ENCODE peak calls at places on chromosomes 6 and 20, in nine cellular contexts. V is tibial nerve, S is A549, D is GM23248, H is lower lobe of right lung, B is hepatocyte, Z is mammary epithelial cell, A is prostate gland, L is heart right ventricle. X is an unnamed sample. For H3K4me1, the result is how much of the 10 kb centered on the place peaks cover.

GRCh38 chr20:45400346-45401031 is 7.6 kb upstream of the DBNDD2 start:
- DNase-seq in V (no peak), S (no peak), D (no peak), H (no peak), B (no peak), Z (no peak), A (no peak), L (no peak), X (no peak)

GRCh38 chr6:161010418-161010817 is 18.8 kb downstream of the MAP3K4 start:
- DNase-seq in V (no peak), S (no peak), D (peak), H (no peak), B (no peak), Z (peak), A (no peak), L (no peak), X (no peak)

GRCh38 chr20:16771204-16771603 is 23.0 kb downstream of the OTOR start:
- DNase-seq in V (no peak), S (no peak), D (no peak), H (no peak), B (no peak), Z (no peak), A (no peak), L (no peak), X (no peak)

GRCh38 chr20:25233016-25233772 is 14.7 kb upstream of the PYGB start:
- DNase-seq in V (peak), S (peak), D (peak), H (peak), B (peak), Z (peak), A (peak), L (peak), X (peak)

GRCh38 chr20:8394308-8394945 is 262.4 kb downstream of the PLCB1 start:
- DNase-seq in V (no peak), S (no peak), D (peak), H (no peak), B (no peak), Z (peak), A (no peak), L (no peak), X (no peak)

GRCh38 chr6:88238065-88238464 is 71.9 kb upstream of the CNR1 start:
- DNase-seq in V (no peak), S (no peak), D (peak), H (no peak), B (peak), Z (peak), A (no peak), L (no peak), X (no peak)

GRCh38 chr6:138115877-138116660 is 8.8 kb upstream of the PERP start:
- DNase-seq in V (peak), S (peak), D (peak), H (peak), B (peak), Z (peak), A (peak), L (peak), X (no peak)

GRCh38 chr6:56652994-56653393 is 10.3 kb upstream of the DST start:
- DNase-seq in V (no peak), S (no peak), D (peak), H (no peak), B (no peak), Z (peak), A (no peak), L (no peak), X (no peak)

GRCh38 chr20:17499041-17499440 is 32.1 kb downstream of the BFSP1 start:
- DNase-seq in V (no peak), S (no peak), D (peak), H (no peak), B (no peak), Z (peak), A (no peak), L (no peak), X (no peak)

GRCh38 chr20:11180186-11180585 is 506.4 kb upstream of the JAG1 start:
- DNase-seq in V (no peak), S (no peak), D (no peak), H (no peak), B (no peak), Z (no peak), A (no peak), L (no peak), X (no peak)

GRCh38 chr6:164200071-164200470 is 785.6 kb downstream of the QKI start:
- DNase-seq in V (no peak), S (no peak), D (peak), H (no peak), B (no peak), Z (no peak), A (no peak), L (no peak), X (no peak)

GRCh38 chr20:59177266-59178250 is 13.9 kb downstream of the ZNF831 start:
- DNase-seq in V (no peak), S (no peak), D (no peak), H (no peak), B (no peak), Z (no peak), A (no peak), L (no peak), X (no peak)

GRCh38 chr20:45993197-45993951 is 15.3 kb upstream of the MMP9 start:
- DNase-seq in V (no peak), S (peak), D (peak), H (peak), B (peak), Z (peak), A (no peak), L (no peak), X (no peak)

GRCh38 chr6:111758608-111759293 is 114.5 kb downstream of the FYN start:
- DNase-seq in V (no peak), S (no peak), D (no peak), H (no peak), B (no peak), Z (no peak), A (no peak), L (no peak), X (no peak)

GRCh38 chr6:25503686-25504085 is 148.3 kb upstream of the SCGN start:
- DNase-seq in V (no peak), S (no peak), D (no peak), H (no peak), B (no peak), Z (peak), A (no peak), L (no peak), X (no peak)

GRCh38 chr6:33853026-33853425 is 49.2 kb upstream of the MLN start:
- DNase-seq in V (no peak), S (no peak), D (no peak), H (no peak), B (no peak), Z (no peak), A (no peak), L (no peak), X (no peak)

GRCh38 chr20:24911461-24911860 is 37.6 kb upstream of the CST7 start:
- DNase-seq in V (peak), S (no peak), D (no peak), H (no peak), B (no peak), Z (no peak), A (peak), L (no peak), X (no peak)

GRCh38 chr6:34240329-34241248 is 3.9 kb downstream of the HMGA1 start:
- DNase-seq in V (no peak), S (no peak), D (no peak), H (peak), B (no peak), Z (no peak), A (no peak), L (no peak), X (no peak)

GRCh38 chr6:56246941-56247653 is at the start of gene COL21A1:
- DNase-seq in V (no peak), S (peak), D (peak), H (peak), B (peak), Z (no peak), A (peak), L (peak), X (peak)

GRCh38 chr6:165446331-165446730 is 136.9 kb upstream of the C6orf118 start:
- DNase-seq in V (no peak), S (no peak), D (no peak), H (no peak), B (no peak), Z (no peak), A (no peak), L (no peak), X (no peak)

GRCh38 chr6:3849681-3850450 is 693 bp downstream of the FAM50B start:
- DNase-seq in V (no peak), S (no peak), D (peak), H (peak), B (no peak), Z (no peak), A (no peak), L (peak), X (no peak)

GRCh38 chr20:57651977-57652864 is 32.0 kb upstream of the ZBP1 start:
- DNase-seq in V (peak), S (peak), D (no peak), H (peak), B (peak), Z (no peak), A (no peak), L (no peak), X (no peak)

GRCh38 chr6:70166088-70166958 is 136.6 kb downstream of the COL9A1 start:
- DNase-seq in V (peak), S (peak), D (peak), H (peak), B (peak), Z (peak), A (peak), L (peak), X (no peak)

GRCh38 chr6:45743028-45743615 is 272.5 kb downstream of the CLIC5 start:
- DNase-seq in V (no peak), S (no peak), D (no peak), H (no peak), B (no peak), Z (no peak), A (no peak), L (no peak), X (no peak)

GRCh38 chr6:70884074-70884983 is 72.5 kb downstream of the B3GAT2 start:
- DNase-seq in V (peak), S (peak), D (peak), H (peak), B (peak), Z (peak), A (peak), L (peak), X (no peak)

GRCh38 chr6:166496460-166496859 is 90.0 kb downstream of the RAMACL start:
- DNase-seq in V (no peak), S (no peak), D (no peak), H (no peak), B (no peak), Z (no peak), A (no peak), L (no peak), X (no peak)

GRCh38 chr20:36548704-36549627 is 7.6 kb downstream of the MYL9 start:
- DNase-seq in V (no peak), S (no peak), D (no peak), H (no peak), B (no peak), Z (no peak), A (no peak), L (no peak), X (no peak)

GRCh38 chr20:43774754-43775153 is 48.0 kb upstream of the GTSF1L start:
- DNase-seq in V (no peak), S (no peak), D (no peak), H (no peak), B (no peak), Z (no peak), A (no peak), L (no peak), X (no peak)

GRCh38 chr20:12152996-12153395 is 235.3 kb downstream of the BTBD3 start:
- DNase-seq in V (no peak), S (no peak), D (no peak), H (no peak), B (no peak), Z (peak), A (no peak), L (no peak), X (no peak)

GRCh38 chr6:169315830-169316614 is 62.4 kb upstream of the THBS2 start:
- DNase-seq in V (no peak), S (no peak), D (no peak), H (no peak), B (no peak), Z (no peak), A (no peak), L (no peak), X (no peak)

GRCh38 chr6:154488276-154488627 is 22.2 kb downstream of the CNKSR3 start:
- DNase-seq in V (no peak), S (no peak), D (peak), H (no peak), B (no peak), Z (no peak), A (no peak), L (no peak), X (no peak)
- H3K4me1 ChIP-seq in V (under half), S (under half), D (under half), H (under half), B (under half), Z (under half), A (under half), L (under half), X (half or more)

GRCh38 chr6:157535354-157536217 is 154.6 kb downstream of the ZDHHC14 start:
- DNase-seq in V (no peak), S (no peak), D (peak), H (no peak), B (peak), Z (peak), A (no peak), L (no peak), X (no peak)
- H3K27ac ChIP-seq in V (peak), S (no peak), D (peak), H (peak), B (peak), Z (peak), A (no peak), L (no peak), X (no peak)

GRCh38 chr6:36734486-36735060 is 36.9 kb downstream of the RAB44 start:
- DNase-seq in V (no peak), S (no peak), D (no peak), H (no peak), B (no peak), Z (no peak), A (no peak), L (no peak), X (no peak)

GRCh38 chr6:36737043-36737785 is 39.6 kb downstream of the RAB44 start:
- DNase-seq in V (no peak), S (no peak), D (no peak), H (no peak), B (no peak), Z (no peak), A (no peak), L (no peak), X (no peak)

GRCh38 chr6:36738108-36738507 is 40.5 kb downstream of the RAB44 start:
- DNase-seq in V (no peak), S (no peak), D (no peak), H (no peak), B (no peak), Z (no peak), A (no peak), L (no peak), X (no peak)

GRCh38 chr6:36733300-36733699 is 35.7 kb downstream of the RAB44 start:
- DNase-seq in V (no peak), S (no peak), D (no peak), H (no peak), B (no peak), Z (peak), A (no peak), L (no peak), X (no peak)

GRCh38 chr6:36735110-36735971 is 37.7 kb downstream of the RAB44 start:
- DNase-seq in V (peak), S (no peak), D (peak), H (peak), B (peak), Z (no peak), A (peak), L (peak), X (peak)
- H3K4me3 ChIP-seq in V (no peak), S (no peak), D (peak), H (peak), B (no peak), Z (no peak), A (no peak), L (peak), X (peak)

DNA sequence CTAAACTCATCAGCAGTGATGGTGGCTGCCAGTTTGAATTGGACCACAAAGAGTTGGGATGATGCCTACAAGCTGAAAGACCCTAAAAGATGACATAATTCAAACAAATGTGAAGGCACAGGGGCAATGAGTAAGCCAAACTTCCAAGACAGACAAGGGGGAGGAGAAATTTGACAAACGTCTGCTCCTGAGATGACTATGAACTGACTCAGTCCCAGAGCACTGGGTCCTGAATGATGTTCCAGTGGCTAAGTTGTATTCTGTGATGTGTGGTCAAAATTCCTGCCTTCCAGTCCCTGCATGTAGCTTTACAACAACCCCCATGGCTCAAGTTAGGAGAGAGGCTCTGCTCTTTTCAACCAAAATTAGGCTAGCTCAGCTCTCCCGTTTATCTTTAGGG is 86.1 kb upstream of the SIRPA start:
- DNase-seq in V (no peak), S (peak), D (peak), H (no peak), B (no peak), Z (peak), A (no peak), L (no peak), X (no peak)
- H3K4me1 ChIP-seq in V (under half), S (half or more), D (half or more), H (under half), B (under half), Z (half or more), A (under half), L (under half), X (half or more)

DNA sequence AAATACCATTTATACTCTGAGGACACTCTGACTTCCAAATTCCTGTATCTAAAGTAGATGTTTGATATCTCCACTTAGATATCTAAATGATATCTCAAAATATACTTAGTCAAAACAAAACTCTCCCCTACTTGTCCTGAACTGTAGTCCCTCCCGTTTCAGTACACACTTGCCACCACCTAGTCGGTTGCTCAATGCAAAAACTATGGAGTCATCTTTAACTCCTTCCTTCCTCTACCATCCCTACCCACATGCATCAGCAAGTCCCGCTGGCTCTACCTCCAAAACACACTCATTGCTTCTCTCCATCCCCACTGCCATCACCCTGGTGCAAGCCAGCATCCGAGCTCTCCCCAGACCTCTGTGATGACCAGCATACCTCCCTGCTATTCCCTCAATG is 13.2 kb downstream of the STX7 start:
- DNase-seq in V (no peak), S (no peak), D (no peak), H (no peak), B (no peak), Z (no peak), A (no peak), L (no peak), X (no peak)
- H3K27ac ChIP-seq in V (no peak), S (no peak), D (no peak), H (peak), B (no peak), Z (no peak), A (no peak), L (no peak), X (no peak)

DNA sequence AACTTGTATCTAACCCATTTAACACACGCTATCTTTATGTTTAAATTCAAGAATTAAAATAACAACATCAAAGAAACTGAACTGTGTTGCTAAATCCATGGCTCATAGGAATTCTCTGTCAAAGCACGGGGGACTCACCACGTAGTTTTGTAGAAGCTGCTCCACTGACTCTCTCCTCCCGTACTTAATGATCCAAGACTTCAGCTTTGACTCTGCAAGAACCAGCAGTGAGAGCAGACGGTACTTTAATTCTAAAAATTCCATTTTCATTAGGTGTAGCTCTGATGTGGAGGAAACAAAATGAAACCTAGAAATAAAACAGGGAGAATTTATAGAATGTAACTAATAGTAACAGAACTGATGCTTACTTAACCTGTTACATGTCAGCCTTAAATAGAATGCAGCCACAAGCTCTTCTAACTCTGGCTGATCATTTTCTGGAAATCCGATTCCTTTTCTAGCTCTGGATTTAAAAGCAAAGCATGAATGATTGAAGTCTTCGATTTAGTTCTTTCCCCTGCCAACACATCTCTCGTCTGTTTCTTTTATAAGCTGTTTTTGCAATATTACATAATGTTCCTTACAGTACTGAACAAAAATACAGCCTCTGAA is 165.6 kb downstream of the SYNE1 start:
- DNase-seq in V (no peak), S (no peak), D (peak), H (no peak), B (no peak), Z (no peak), A (no peak), L (no peak), X (no peak)
- H3K4me3 ChIP-seq in V (no peak), S (peak), D (peak), H (peak), B (no peak), Z (no peak), A (no peak), L (no peak), X (peak)

GRCh38 chr6:394641-395289 is 3.2 kb downstream of the IRF4 start:
- DNase-seq in V (no peak), S (no peak), D (no peak), H (no peak), B (no peak), Z (no peak), A (no peak), L (no peak), X (no peak)
- H3K4me1 ChIP-seq in V (under half), S (under half), D (under half), H (under half), B (under half), Z (under half), A (under half), L (under half), X (under half)

GRCh38 chr6:94464018-94464510 is 1044.7 kb upstream of the EPHA7 start:
- DNase-seq in V (no peak), S (no peak), D (no peak), H (no peak), B (no peak), Z (no peak), A (no peak), L (no peak), X (no peak)
- H3K27ac ChIP-seq in V (no peak), S (no peak), D (no peak), H (no peak), B (no peak), Z (no peak), A (no peak), L (no peak), X (no peak)

GRCh38 chr20:709864-710761 is 34.5 kb upstream of the SCRT2 start:
- DNase-seq in V (no peak), S (no peak), D (no peak), H (no peak), B (no peak), Z (no peak), A (no peak), L (no peak), X (no peak)
- H3K4me3 ChIP-seq in V (no peak), S (peak), D (no peak), H (no peak), B (no peak), Z (no peak), A (peak), L (peak), X (no peak)

GRCh38 chr20:62028384-62028783 is 37.3 kb downstream of the TAF4 start:
- DNase-seq in V (no peak), S (no peak), D (no peak), H (no peak), B (no peak), Z (no peak), A (no peak), L (no peak), X (no peak)
- H3K4me1 ChIP-seq in V (under half), S (under half), D (under half), H (under half), B (under half), Z (under half), A (under half), L (under half), X (under half)

X was measured in thoracic aorta.